ENCODE peak calls at places on chromosomes 6 and 20, in five cellular contexts. S is heart right ventricle, Z is A549, N is IMR-90, U is pancreas. L is an unnamed sample. For H3K4me1, the result is how much of the 10 kb centered on the place peaks cover.

GRCh38 chr6:54846857-54847721 is 518 bp downstream of the FAM83B start:
- DNase-seq in S (peak), Z (no peak), N (no peak), U (peak), L (no peak)

GRCh38 chr20:29873946-29874345 is 1383.5 kb upstream of the DEFB115 start:
- DNase-seq in S (peak), Z (no peak), N (peak), U (peak), L (peak)

GRCh38 chr6:111503660-111504059 is 20.6 kb upstream of the REV3L start:
- DNase-seq in S (no peak), Z (no peak), N (peak), U (no peak), L (no peak)

GRCh38 chr20:49706548-49707517 is 6.8 kb downstream of the B4GALT5 start:
- DNase-seq in S (no peak), Z (peak), N (no peak), U (no peak), L (no peak)

GRCh38 chr20:37426106-37426505 is 80.2 kb downstream of the SRC start:
- DNase-seq in S (no peak), Z (no peak), N (no peak), U (no peak), L (no peak)

GRCh38 chr6:163226836-163227485 is 187.6 kb upstream of the QKI start:
- DNase-seq in S (no peak), Z (no peak), N (no peak), U (no peak), L (no peak)

GRCh38 chr6:9563996-9564395 is 850.9 kb downstream of the TFAP2A start:
- DNase-seq in S (no peak), Z (no peak), N (peak), U (no peak), L (no peak)

GRCh38 chr6:47759364-47759763 is 22.5 kb upstream of the OPN5 start:
- DNase-seq in S (no peak), Z (no peak), N (no peak), U (no peak), L (no peak)

GRCh38 chr6:160041608-160042007 is 72.7 kb downstream of the IGF2R start:
- DNase-seq in S (peak), Z (no peak), N (peak), U (no peak), L (peak)

GRCh38 chr6:77456531-77457248 is 6.6 kb downstream of the HTR1B start:
- DNase-seq in S (no peak), Z (no peak), N (peak), U (no peak), L (no peak)

GRCh38 chr20:8223096-8223870 is 91.2 kb downstream of the PLCB1 start:
- DNase-seq in S (no peak), Z (no peak), N (peak), U (no peak), L (no peak)

GRCh38 chr6:19988555-19988954 is 151.4 kb downstream of the ID4 start:
- DNase-seq in S (no peak), Z (no peak), N (peak), U (no peak), L (no peak)

DNA sequence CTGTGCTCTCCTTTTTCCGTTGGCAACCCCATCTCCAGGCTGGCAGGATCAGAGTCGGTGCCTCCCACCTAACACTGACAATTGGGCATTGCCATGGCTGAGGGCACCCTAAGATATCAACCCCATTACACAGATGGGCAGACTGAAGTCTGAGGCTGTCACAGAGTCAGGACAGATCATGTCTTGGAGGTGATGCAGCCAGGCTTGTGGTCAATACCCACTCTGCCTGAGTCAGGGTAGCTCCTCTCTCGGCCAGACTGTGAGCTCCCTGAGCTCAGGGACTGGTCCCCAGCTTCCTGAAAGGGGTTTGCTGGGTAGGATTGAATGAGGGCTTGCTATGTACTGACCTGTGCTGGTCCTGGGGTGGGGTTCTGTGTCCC is 59.5 kb downstream of the MRPL14 start:
- DNase-seq in S (no peak), Z (no peak), N (peak), U (no peak), L (no peak)
- H3K4me1 ChIP-seq in S (under half), Z (half or more), N (under half), U (under half), L (under half)

DNA sequence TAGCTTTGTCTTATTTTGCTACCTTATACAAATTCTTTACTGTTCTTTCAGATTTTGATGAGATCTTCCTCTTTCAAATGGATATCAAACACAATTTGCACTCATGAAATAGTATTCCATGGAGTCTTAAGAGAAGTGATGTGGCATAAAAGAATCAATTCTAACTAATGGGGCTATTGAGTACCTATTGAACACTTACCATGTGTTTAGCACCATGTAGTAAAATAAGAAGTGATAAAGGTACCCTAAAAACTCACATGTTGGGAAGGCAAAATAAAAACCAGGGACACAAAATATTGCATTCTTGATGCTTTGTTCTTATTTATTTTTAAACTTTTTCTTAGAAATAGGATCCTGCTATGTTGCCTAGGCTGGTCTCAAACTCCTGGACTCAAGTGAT is 56.2 kb downstream of the KIF13A start:
- DNase-seq in S (no peak), Z (no peak), N (no peak), U (no peak), L (no peak)
- H3K4me1 ChIP-seq in S (under half), Z (under half), N (under half), U (under half), L (half or more)

GRCh38 chr6:129113637-129114036 is 230.7 kb downstream of the LAMA2 start:
- DNase-seq in S (no peak), Z (no peak), N (no peak), U (no peak), L (no peak)
- H3K4me1 ChIP-seq in S (under half), Z (under half), N (under half), U (under half), L (half or more)

GRCh38 chr6:5998236-5998635 is 8.5 kb downstream of the NRN1 start:
- DNase-seq in S (no peak), Z (no peak), N (no peak), U (no peak), L (no peak)
- H3K4me1 ChIP-seq in S (under half), Z (under half), N (under half), U (under half), L (half or more)